ENCODE peak calls at places on chromosomes 4 and X, in seven cellular contexts. O, A, P, V, I, Q and H are unnamed samples. For H3K36me3, the result is how much of the 10 kb centered on the place peaks cover.

GRCh38 chrX:15848576-15848975 is 6.0 kb downstream of the AP1S2 start:
- DNase-seq in O (no peak), I (no peak), V (no peak), A (no peak), Q (no peak), P (no peak), H (no peak)

GRCh38 chr4:3237711-3238560 is 11.0 kb upstream of the MSANTD1 start:
- DNase-seq in V (no peak), A (no peak), Q (no peak), O (no peak), P (no peak), I (no peak), H (no peak)

GRCh38 chr4:36241771-36242170 is 2.5 kb downstream of the ARAP2 start:
- DNase-seq in P (no peak), I (no peak), Q (no peak), V (no peak), A (no peak), O (no peak), H (no peak)

GRCh38 chrX:115968436-115969252 is 201.9 kb upstream of the AGTR2 start:
- DNase-seq in I (peak), O (peak), Q (peak), V (peak), P (peak), A (no peak), H (no peak)

GRCh38 chr4:155403886-155404285 is 27.1 kb upstream of the MAP9 start:
- DNase-seq in V (peak), A (no peak), Q (peak), O (no peak), P (peak), I (no peak), H (peak)

GRCh38 chr4:80263541-80264351 is 2.7 kb upstream of the FGF5 start:
- DNase-seq in P (no peak), V (no peak), I (no peak), O (no peak), A (no peak), Q (no peak), H (no peak)

GRCh38 chrX:13283968-13284914 is 35.6 kb downstream of the ATXN3L start:
- DNase-seq in O (no peak), A (no peak), Q (no peak), P (no peak), V (peak), I (no peak), H (peak)

GRCh38 chr4:151315212-151315886 is 10.1 kb downstream of the SH3D19 start:
- DNase-seq in Q (no peak), P (no peak), I (no peak), A (no peak), O (no peak), V (no peak), H (no peak)

GRCh38 chr4:176833416-176833815 is 40.7 kb upstream of the VEGFC start:
- DNase-seq in P (no peak), I (no peak), A (no peak), Q (no peak), V (no peak), O (no peak), H (no peak)

GRCh38 chrX:143664302-143664701 is 28.4 kb upstream of the SLITRK4 start:
- DNase-seq in I (no peak), O (no peak), P (peak), V (peak), Q (no peak), A (no peak), H (peak)

GRCh38 chr4:98491862-98492554 is 166.4 kb downstream of the TSPAN5 start:
- DNase-seq in O (no peak), Q (no peak), P (peak), A (no peak), V (peak), I (no peak), H (no peak)

GRCh38 chr4:10079256-10079655 is 37.3 kb downstream of the WDR1 start:
- DNase-seq in V (no peak), I (no peak), P (no peak), Q (no peak), O (peak), A (no peak), H (no peak)

GRCh38 chrX:31871989-31872388 is 800.1 kb upstream of the FTHL17 start:
- DNase-seq in P (no peak), V (no peak), O (no peak), I (no peak), Q (no peak), A (no peak), H (peak)

GRCh38 chr4:55722132-55722531 is 86.0 kb upstream of the NMU start:
- DNase-seq in A (no peak), I (no peak), O (no peak), P (no peak), Q (no peak), V (no peak), H (no peak)

GRCh38 chrX:21926116-21926515 is 14.4 kb upstream of the SMS start:
- DNase-seq in O (no peak), I (no peak), P (no peak), V (peak), A (no peak), Q (no peak), H (no peak)
- H3K4me3 ChIP-seq in O (no peak), I (no peak), P (no peak), V (peak), A (peak), Q (no peak), H (no peak)

GRCh38 chr4:25443851-25444250 is 66.8 kb downstream of the ANAPC4 start:
- DNase-seq in P (no peak), V (no peak), A (no peak), I (no peak), O (no peak), Q (no peak), H (no peak)
- H3K27ac ChIP-seq in P (no peak), V (no peak), A (no peak), I (no peak), O (no peak), Q (no peak), H (no peak)

GRCh38 chrX:41152221-41152620 is 67.0 kb downstream of the USP9X start:
- DNase-seq in I (no peak), Q (no peak), P (no peak), O (no peak), A (no peak), V (no peak), H (no peak)
- H3K36me3 ChIP-seq in I (under half), Q (half or more), P (under half), O (under half), A (under half), V (under half), H (under half)

DNA sequence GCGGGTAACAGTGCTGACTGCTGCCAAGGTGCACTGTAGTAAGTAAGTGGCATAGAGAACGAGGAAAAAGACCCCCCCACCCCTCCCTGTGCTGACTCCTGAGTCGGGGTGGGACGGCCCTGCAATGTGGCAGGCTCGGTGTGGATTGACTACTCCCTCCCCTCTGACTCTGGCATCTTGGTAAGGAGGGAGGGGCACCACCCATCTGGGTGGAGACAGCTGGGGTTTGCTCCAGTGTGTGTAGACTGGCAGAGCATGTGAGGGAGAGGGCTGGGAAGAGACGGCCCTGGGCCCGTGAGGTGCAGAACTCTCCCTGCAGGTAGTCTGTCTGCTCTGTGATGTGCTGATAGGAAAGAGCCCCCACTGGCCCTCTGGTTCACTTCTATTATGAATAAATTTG is 31.0 kb downstream of the NSG1 start:
- DNase-seq in A (no peak), O (no peak), I (no peak), Q (no peak), V (no peak), P (no peak), H (no peak)
- H3K4me3 ChIP-seq in A (no peak), O (no peak), I (no peak), Q (no peak), V (no peak), P (no peak), H (no peak)

GRCh38 chr4:53477038-53477565 is 99.7 kb downstream of the FIP1L1 start:
- DNase-seq in V (no peak), I (no peak), Q (no peak), O (no peak), A (no peak), P (peak), H (no peak)
- H3K27ac ChIP-seq in V (peak), I (no peak), Q (no peak), O (no peak), A (no peak), P (peak), H (peak)

DNA sequence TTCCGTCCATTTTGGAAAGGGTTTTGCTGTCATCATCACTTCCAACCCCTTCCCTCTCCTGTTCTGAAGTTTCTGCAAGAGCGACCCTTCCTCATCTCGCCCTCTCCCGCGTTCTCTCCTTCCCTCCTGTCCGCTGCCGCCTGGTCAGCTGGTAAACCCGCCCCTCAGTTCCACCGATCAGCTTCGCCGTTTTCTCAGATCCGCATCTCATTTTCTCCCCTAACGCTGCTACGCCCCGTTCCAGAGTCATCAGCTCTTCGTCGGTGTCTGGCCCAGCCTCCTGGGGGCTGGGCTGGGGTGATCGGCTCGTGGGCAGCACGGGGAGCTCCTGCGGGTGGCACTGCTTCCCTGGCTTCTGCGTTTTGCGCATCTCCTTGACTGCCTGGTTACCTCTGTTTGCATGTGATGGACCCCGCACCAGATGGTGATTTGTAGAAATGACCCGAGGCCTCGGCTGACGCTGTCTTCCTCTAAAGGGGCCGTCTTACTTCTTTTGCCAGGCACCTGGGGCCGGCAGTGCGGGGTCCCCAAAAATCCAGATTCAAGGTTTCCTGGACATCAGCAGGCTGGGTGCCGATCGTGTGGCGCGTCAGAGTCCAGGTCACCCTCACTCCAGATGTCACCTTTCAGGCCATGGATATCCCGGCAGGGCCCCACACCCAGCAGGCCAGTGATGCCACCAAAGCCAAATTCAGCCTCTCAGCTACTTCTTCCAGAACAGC is 13.4 kb downstream of the CTBP1 start:
- DNase-seq in P (no peak), I (no peak), O (no peak), V (no peak), A (no peak), Q (no peak), H (no peak)
- H3K36me3 ChIP-seq in P (under half), I (under half), O (under half), V (under half), A (half or more), Q (half or more), H (half or more)

GRCh38 chrX:132025085-132025484 is 2.0 kb downstream of the STK26 start:
- DNase-seq in P (no peak), Q (no peak), O (no peak), V (no peak), A (no peak), I (no peak), H (no peak)

GRCh38 chrX:132022863-132023116 is 312 bp upstream of the STK26 start:
- DNase-seq in O (no peak), I (no peak), V (no peak), A (no peak), P (no peak), Q (no peak), H (no peak)

GRCh38 chrX:132023896-132024386 is 839 bp downstream of the STK26 start:
- DNase-seq in P (no peak), O (peak), I (no peak), Q (peak), A (no peak), V (no peak), H (no peak)

GRCh38 chrX:132023117-132023895 is at the start of gene STK26:
- DNase-seq in P (peak), I (peak), V (peak), A (peak), O (peak), Q (peak), H (peak)

GRCh38 chrX:132022115-132022862 is 813 bp upstream of the STK26 start:
- DNase-seq in Q (no peak), O (peak), I (no peak), P (no peak), A (no peak), V (peak), H (no peak)
- H3K4me3 ChIP-seq in Q (peak), O (peak), I (peak), P (peak), A (peak), V (peak), H (peak)

GRCh38 chrX:49300703-49301102 is 2.7 kb upstream of the GAGE10 start:
- DNase-seq in A (no peak), O (no peak), I (no peak), V (no peak), Q (no peak), P (no peak), H (no peak)
- H3K27ac ChIP-seq in A (no peak), O (no peak), I (no peak), V (no peak), Q (no peak), P (no peak), H (no peak)

GRCh38 chr4:102616661-102617060 is 115.5 kb downstream of the NFKB1 start:
- DNase-seq in I (no peak), A (no peak), P (no peak), Q (no peak), O (no peak), V (no peak), H (no peak)
- H3K36me3 ChIP-seq in I (under half), A (under half), P (under half), Q (half or more), O (under half), V (under half), H (under half)

DNA sequence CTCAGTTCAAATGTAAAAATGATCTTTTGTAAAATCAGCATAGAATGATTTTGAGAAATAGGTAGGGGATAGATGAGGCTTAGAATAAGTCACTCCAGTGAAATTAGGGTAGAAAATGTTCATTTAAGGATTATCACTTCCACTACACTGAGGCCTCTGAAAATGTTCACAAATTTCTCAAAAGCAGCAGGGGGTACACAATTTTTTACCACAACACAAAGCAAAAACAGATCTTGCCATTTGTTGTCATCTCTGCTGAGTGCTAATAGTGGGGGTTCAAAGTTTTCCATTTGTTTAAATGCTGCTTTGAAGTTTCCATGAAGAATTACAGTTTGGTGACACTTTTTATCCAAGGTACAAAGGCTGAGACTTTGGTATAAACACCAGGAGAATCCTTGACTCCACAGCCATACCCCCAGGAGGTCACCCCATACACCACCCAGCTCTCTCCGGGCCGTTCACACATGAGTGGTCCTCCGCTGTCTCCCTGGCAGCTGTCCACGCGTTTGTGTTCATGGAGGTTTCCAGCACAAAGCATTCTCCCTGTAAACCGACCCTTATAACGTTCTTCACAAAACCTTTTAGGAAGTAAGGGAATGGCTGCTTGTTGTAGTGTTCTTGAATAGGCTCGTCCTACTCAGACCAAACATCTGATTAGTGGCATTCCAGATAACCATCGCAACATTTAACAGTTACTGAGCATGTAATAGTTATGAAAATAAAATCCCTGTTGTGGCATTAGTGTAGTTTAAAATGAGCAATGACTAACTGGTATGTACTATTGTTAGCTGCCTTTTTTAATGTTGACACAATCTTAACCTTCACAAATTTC is 71.0 kb downstream of the PRSS12 start:
- DNase-seq in P (peak), V (peak), O (no peak), A (no peak), I (no peak), Q (no peak), H (peak)
- H3K4me3 ChIP-seq in P (no peak), V (peak), O (no peak), A (no peak), I (no peak), Q (no peak), H (no peak)